ENCODE peak calls at places on chromosomes 7 and 10, in five cellular contexts. One of them, this sample, is unnamed.

GRCh38 chr10:31318854-31319601 is at the start of gene ZEB1:
- DNase-seq in CD4-positive, alpha-beta memory T cell: peak; percentile 97
- DNase-seq in PC-9: peak; percentile 77
- DNase-seq in transverse colon: peak; percentile 90
- DNase-seq in SK-N-SH: peak; percentile 94
- DNase-seq in this sample: peak; percentile 95

GRCh38 chr10:48493083-48493871 is 111.6 kb downstream of the ARHGAP22 start:
- DNase-seq in CD4-positive, alpha-beta memory T cell: no peak
- DNase-seq in PC-9: no peak
- DNase-seq in transverse colon: no peak
- DNase-seq in SK-N-SH: peak; percentile 73
- DNase-seq in this sample: no peak

GRCh38 chr7:106126170-106126938 is 14.2 kb upstream of the SYPL1 start:
- DNase-seq in CD4-positive, alpha-beta memory T cell: peak; percentile 62
- DNase-seq in PC-9: peak; percentile 21
- DNase-seq in transverse colon: peak; percentile 42
- DNase-seq in SK-N-SH: no peak
- DNase-seq in this sample: no peak

GRCh38 chr10:129842031-129842430 is 122.0 kb downstream of the EBF3 start:
- DNase-seq in CD4-positive, alpha-beta memory T cell: no peak
- DNase-seq in PC-9: no peak
- DNase-seq in transverse colon: no peak
- DNase-seq in SK-N-SH: no peak
- DNase-seq in this sample: no peak

GRCh38 chr7:2044883-2045471 is 187.8 kb downstream of the MAD1L1 start:
- DNase-seq in CD4-positive, alpha-beta memory T cell: no peak
- DNase-seq in PC-9: no peak
- DNase-seq in transverse colon: no peak
- DNase-seq in SK-N-SH: peak; percentile 32
- DNase-seq in this sample: no peak

GRCh38 chr7:134645478-134645877 is 1.2 kb upstream of the BPGM start:
- DNase-seq in CD4-positive, alpha-beta memory T cell: no peak
- DNase-seq in PC-9: no peak
- DNase-seq in transverse colon: no peak
- DNase-seq in SK-N-SH: no peak
- DNase-seq in this sample: no peak

GRCh38 chr7:118753464-118753863 is 529.0 kb downstream of the ANKRD7 start:
- DNase-seq in CD4-positive, alpha-beta memory T cell: no peak
- DNase-seq in PC-9: no peak
- DNase-seq in transverse colon: no peak
- DNase-seq in SK-N-SH: no peak
- DNase-seq in this sample: no peak

GRCh38 chr7:363626-364025 is 73.7 kb downstream of the FOXL3 start:
- DNase-seq in CD4-positive, alpha-beta memory T cell: peak; percentile 58
- DNase-seq in PC-9: no peak
- DNase-seq in transverse colon: no peak
- DNase-seq in SK-N-SH: no peak
- DNase-seq in this sample: no peak

GRCh38 chr10:80491251-80492102 is 37.4 kb downstream of the TSPAN14 start:
- DNase-seq in CD4-positive, alpha-beta memory T cell: no peak
- DNase-seq in PC-9: no peak
- DNase-seq in transverse colon: no peak
- DNase-seq in SK-N-SH: no peak
- DNase-seq in this sample: no peak

GRCh38 chr10:1189166-1190051 is 133.2 kb downstream of the WDR37 start:
- DNase-seq in CD4-positive, alpha-beta memory T cell: no peak
- DNase-seq in PC-9: no peak
- DNase-seq in transverse colon: no peak
- DNase-seq in SK-N-SH: no peak
- DNase-seq in this sample: no peak

GRCh38 chr7:108063520-108063933 is 60.6 kb upstream of the LAMB1 start:
- DNase-seq in CD4-positive, alpha-beta memory T cell: no peak
- DNase-seq in PC-9: no peak
- DNase-seq in transverse colon: no peak
- DNase-seq in SK-N-SH: no peak
- DNase-seq in this sample: no peak

GRCh38 chr7:141563956-141564623 is 12.9 kb downstream of the AGK start:
- DNase-seq in CD4-positive, alpha-beta memory T cell: no peak
- DNase-seq in PC-9: no peak
- DNase-seq in transverse colon: no peak
- DNase-seq in SK-N-SH: no peak
- DNase-seq in this sample: peak; percentile 60

GRCh38 chr7:157471259-157472125 is 134.7 kb downstream of the DNAJB6 start:
- DNase-seq in CD4-positive, alpha-beta memory T cell: peak; percentile 43
- DNase-seq in PC-9: no peak
- DNase-seq in transverse colon: no peak
- DNase-seq in SK-N-SH: no peak
- DNase-seq in this sample: peak; percentile 26

GRCh38 chr7:132899833-132900232 is 182.1 kb downstream of the CHCHD3 start:
- DNase-seq in CD4-positive, alpha-beta memory T cell: no peak
- DNase-seq in PC-9: no peak
- DNase-seq in transverse colon: no peak
- DNase-seq in SK-N-SH: peak; percentile 41
- DNase-seq in this sample: no peak

GRCh38 chr10:122237326-122237725 is 33.8 kb upstream of the BTBD16 start:
- DNase-seq in CD4-positive, alpha-beta memory T cell: no peak
- DNase-seq in PC-9: no peak
- DNase-seq in transverse colon: peak; percentile 14
- DNase-seq in SK-N-SH: peak; percentile 58
- DNase-seq in this sample: no peak

GRCh38 chr10:9051328-9051974 is 997.0 kb downstream of the GATA3 start:
- DNase-seq in CD4-positive, alpha-beta memory T cell: no peak
- DNase-seq in PC-9: no peak
- DNase-seq in transverse colon: no peak
- DNase-seq in SK-N-SH: no peak
- DNase-seq in this sample: no peak

GRCh38 chr7:24152356-24152755 is 131.6 kb upstream of the NPY start:
- DNase-seq in CD4-positive, alpha-beta memory T cell: no peak
- DNase-seq in PC-9: no peak
- DNase-seq in transverse colon: peak; percentile 40
- DNase-seq in SK-N-SH: no peak
- DNase-seq in this sample: no peak

GRCh38 chr10:86313621-86314041 is 53.0 kb downstream of the GRID1 start:
- DNase-seq in CD4-positive, alpha-beta memory T cell: no peak
- DNase-seq in PC-9: no peak
- DNase-seq in transverse colon: no peak
- DNase-seq in SK-N-SH: no peak
- DNase-seq in this sample: peak; percentile 35

GRCh38 chr7:27204851-27205322 is 5.0 kb upstream of the HOXA13 start:
- DNase-seq in CD4-positive, alpha-beta memory T cell: no peak
- DNase-seq in PC-9: no peak
- DNase-seq in transverse colon: no peak
- DNase-seq in SK-N-SH: no peak
- DNase-seq in this sample: peak; percentile 77

GRCh38 chr7:80259-81236 is 111.8 kb upstream of the FAM20C start:
- DNase-seq in CD4-positive, alpha-beta memory T cell: no peak
- DNase-seq in PC-9: no peak
- DNase-seq in transverse colon: no peak
- DNase-seq in SK-N-SH: no peak
- DNase-seq in this sample: peak; percentile 35

GRCh38 chr10:7205656-7206055 is 205.2 kb downstream of the SFMBT2 start:
- DNase-seq in CD4-positive, alpha-beta memory T cell: no peak
- DNase-seq in PC-9: no peak
- DNase-seq in transverse colon: no peak
- DNase-seq in SK-N-SH: no peak
- DNase-seq in this sample: no peak

GRCh38 chr10:55628260-55628701 is 732.8 kb downstream of the ZWINT start:
- DNase-seq in CD4-positive, alpha-beta memory T cell: no peak
- DNase-seq in PC-9: no peak
- DNase-seq in transverse colon: no peak
- DNase-seq in SK-N-SH: peak; percentile 61
- DNase-seq in this sample: peak; percentile 85

DNA sequence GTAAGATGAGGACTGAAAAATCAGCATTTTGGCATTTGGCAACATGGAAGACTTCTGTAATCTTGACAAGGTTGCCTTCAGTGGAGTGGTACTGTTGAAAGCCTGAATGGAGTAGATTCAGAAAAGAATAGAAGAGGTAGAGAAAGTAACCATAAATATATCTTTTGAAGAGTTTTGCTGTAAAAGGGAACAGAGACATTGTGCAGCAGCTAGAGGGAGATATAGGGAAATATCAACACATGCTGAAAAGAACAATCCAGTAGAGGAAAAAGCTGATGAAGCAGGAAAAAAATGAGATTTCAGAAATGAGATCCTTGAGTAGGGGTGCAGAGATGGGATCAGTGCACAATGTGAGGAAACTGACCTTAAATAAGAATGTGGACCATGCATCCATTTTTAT is 60.0 kb downstream of the RAPGEF5 start:
- DNase-seq in CD4-positive, alpha-beta memory T cell: no peak
- DNase-seq in PC-9: no peak
- DNase-seq in transverse colon: no peak
- DNase-seq in SK-N-SH: no peak
- DNase-seq in this sample: no peak
- H3K27ac ChIP-seq in CD4-positive, alpha-beta memory T cell: no peak overlapping the region
- H3K27ac ChIP-seq in PC-9: no peak overlapping the region
- H3K27ac ChIP-seq in transverse colon: no peak overlapping the region
- H3K27ac ChIP-seq in SK-N-SH: no peak overlapping the region
- H3K27ac ChIP-seq in this sample: no peak overlapping the region

DNA sequence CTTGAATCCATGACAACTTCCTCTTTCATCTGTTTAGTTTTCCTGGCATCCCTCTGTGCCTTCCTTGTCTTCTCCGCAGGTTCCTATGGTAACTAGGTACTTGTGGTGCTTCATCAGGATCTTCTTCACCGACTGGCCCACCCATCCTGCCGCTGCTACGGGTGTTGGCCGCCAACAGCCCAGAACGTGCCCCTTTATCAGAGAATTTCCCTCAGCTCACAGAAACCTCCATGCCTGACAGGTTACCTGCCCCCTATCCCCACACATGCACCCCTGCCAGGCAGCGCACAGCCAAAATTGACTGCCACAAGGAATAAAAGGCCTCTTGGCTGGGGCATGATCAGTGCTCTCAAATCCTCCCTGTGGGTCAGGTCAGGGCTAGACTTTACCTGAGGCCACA is 27.9 kb upstream of the PPIF start:
- DNase-seq in CD4-positive, alpha-beta memory T cell: no peak
- DNase-seq in PC-9: no peak
- DNase-seq in transverse colon: no peak
- DNase-seq in SK-N-SH: no peak
- DNase-seq in this sample: no peak
- H3K4me1 ChIP-seq in CD4-positive, alpha-beta memory T cell: peaks cover 92% of the 10 kb centered on the region
- H3K4me1 ChIP-seq in PC-9: peaks cover 76% of the 10 kb centered on the region
- H3K4me1 ChIP-seq in transverse colon: peaks cover 52% of the 10 kb centered on the region
- H3K4me1 ChIP-seq in SK-N-SH: peaks cover 43% of the 10 kb centered on the region
- H3K4me1 ChIP-seq in this sample: no peaks in the 10 kb centered on the region

GRCh38 chr7:48246073-48246472 is 74.8 kb downstream of the ABCA13 start:
- DNase-seq in CD4-positive, alpha-beta memory T cell: no peak
- DNase-seq in PC-9: no peak
- DNase-seq in transverse colon: no peak
- DNase-seq in SK-N-SH: no peak
- DNase-seq in this sample: no peak

GRCh38 chr7:48250441-48250951 is 79.2 kb downstream of the ABCA13 start:
- DNase-seq in CD4-positive, alpha-beta memory T cell: no peak
- DNase-seq in PC-9: no peak
- DNase-seq in transverse colon: no peak
- DNase-seq in SK-N-SH: no peak
- DNase-seq in this sample: no peak

GRCh38 chr7:48253020-48253419 is 81.8 kb downstream of the ABCA13 start:
- DNase-seq in CD4-positive, alpha-beta memory T cell: no peak
- DNase-seq in PC-9: no peak
- DNase-seq in transverse colon: no peak
- DNase-seq in SK-N-SH: no peak
- DNase-seq in this sample: peak; percentile 56

GRCh38 chr7:48251766-48252165 is 80.5 kb downstream of the ABCA13 start:
- DNase-seq in CD4-positive, alpha-beta memory T cell: no peak
- DNase-seq in PC-9: no peak
- DNase-seq in transverse colon: no peak
- DNase-seq in SK-N-SH: no peak
- DNase-seq in this sample: no peak

GRCh38 chr7:48249162-48249561 is 77.9 kb downstream of the ABCA13 start:
- DNase-seq in CD4-positive, alpha-beta memory T cell: no peak
- DNase-seq in PC-9: no peak
- DNase-seq in transverse colon: no peak
- DNase-seq in SK-N-SH: no peak
- DNase-seq in this sample: no peak
- H3K27ac ChIP-seq in CD4-positive, alpha-beta memory T cell: no peak overlapping the region
- H3K27ac ChIP-seq in PC-9: no peak overlapping the region
- H3K27ac ChIP-seq in transverse colon: no peak overlapping the region
- H3K27ac ChIP-seq in SK-N-SH: no peak overlapping the region
- H3K27ac ChIP-seq in this sample: no peak overlapping the region

DNA sequence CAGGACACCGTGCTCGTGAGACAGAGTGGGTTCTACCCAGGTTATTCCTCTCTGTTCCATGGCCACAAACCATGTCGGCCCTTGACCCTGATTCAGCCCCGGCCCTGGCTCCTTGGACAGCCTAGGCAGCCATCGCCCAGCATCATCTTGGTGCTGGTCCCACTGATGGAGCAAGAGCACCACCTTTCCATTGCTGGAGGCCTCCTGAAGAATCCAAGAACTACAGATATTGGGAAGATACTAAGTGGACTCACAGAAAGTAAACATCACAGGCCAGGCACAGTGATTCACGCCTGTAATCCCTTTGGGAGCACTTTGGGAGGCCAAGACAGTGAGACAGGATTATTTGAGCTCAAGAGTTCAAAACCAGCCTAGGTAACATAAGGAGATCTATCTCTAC is 125.1 kb downstream of the NT5C2 start:
- DNase-seq in CD4-positive, alpha-beta memory T cell: no peak
- DNase-seq in PC-9: no peak
- DNase-seq in transverse colon: no peak
- DNase-seq in SK-N-SH: no peak
- DNase-seq in this sample: peak; percentile 28
- H3K4me1 ChIP-seq in CD4-positive, alpha-beta memory T cell: peaks cover 24% of the 10 kb centered on the region
- H3K4me1 ChIP-seq in PC-9: no peaks in the 10 kb centered on the region
- H3K4me1 ChIP-seq in transverse colon: no peaks in the 10 kb centered on the region
- H3K4me1 ChIP-seq in SK-N-SH: no peaks in the 10 kb centered on the region
- H3K4me1 ChIP-seq in this sample: no peaks in the 10 kb centered on the region

GRCh38 chr10:100348389-100348927 is 1.4 kb downstream of the SCD start:
- DNase-seq in CD4-positive, alpha-beta memory T cell: no peak
- DNase-seq in PC-9: no peak
- DNase-seq in transverse colon: no peak
- DNase-seq in SK-N-SH: no peak
- DNase-seq in this sample: no peak
- H3K27ac ChIP-seq in CD4-positive, alpha-beta memory T cell: no peak overlapping the region
- H3K27ac ChIP-seq in PC-9: no peak overlapping the region
- H3K27ac ChIP-seq in transverse colon: no peak overlapping the region
- H3K27ac ChIP-seq in SK-N-SH: peak overlapping the region; percentile 94
- H3K27ac ChIP-seq in this sample: no peak overlapping the region

DNA sequence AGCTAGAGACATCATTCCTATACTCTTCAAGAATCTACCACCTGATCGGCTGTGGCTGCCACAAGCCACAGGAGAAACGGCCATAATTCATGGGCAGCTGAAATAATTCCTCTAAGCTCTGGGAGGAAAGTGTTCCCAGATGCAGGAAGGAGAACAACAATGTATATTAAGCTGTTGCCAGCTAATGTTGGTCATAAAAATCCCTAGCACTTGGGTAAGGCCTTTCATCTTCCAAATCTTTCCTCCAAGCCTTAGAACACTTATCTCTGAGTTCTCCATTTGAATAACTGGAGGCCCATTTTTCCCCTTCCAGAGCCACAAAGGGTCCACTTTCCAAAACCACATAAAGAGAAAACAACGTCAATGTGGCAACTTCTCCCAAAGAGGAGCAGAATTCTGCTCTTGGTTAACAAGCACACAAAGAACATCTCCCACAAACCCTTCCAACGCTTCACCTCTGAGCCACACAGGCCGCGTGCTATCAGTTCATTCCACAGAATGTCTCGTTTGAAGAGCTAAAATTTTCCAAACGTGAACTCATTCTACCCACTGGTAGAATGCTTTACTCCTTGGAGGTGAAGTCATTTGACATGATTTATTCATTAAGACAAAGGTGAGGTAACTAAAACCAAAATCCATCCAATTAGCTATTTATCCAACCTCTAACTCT is 11.2 kb downstream of the KCNMA1 start:
- DNase-seq in CD4-positive, alpha-beta memory T cell: no peak
- DNase-seq in PC-9: no peak
- DNase-seq in transverse colon: no peak
- DNase-seq in SK-N-SH: no peak
- DNase-seq in this sample: no peak
- H3K4me1 ChIP-seq in CD4-positive, alpha-beta memory T cell: no peaks in the 10 kb centered on the region
- H3K4me1 ChIP-seq in PC-9: peaks cover 22% of the 10 kb centered on the region
- H3K4me1 ChIP-seq in transverse colon: peaks cover 44% of the 10 kb centered on the region
- H3K4me1 ChIP-seq in SK-N-SH: no peaks in the 10 kb centered on the region
- H3K4me1 ChIP-seq in this sample: no peaks in the 10 kb centered on the region